ENCODE peak calls at places on chromosomes 2 and 18, in five cellular contexts. E, X, C, D and A are unnamed samples.

GRCh38 chr2:77018219-77018618 is 504.0 kb downstream of the LRRTM4 start:
- DNase-seq in E (no peak), X (no peak), C (no peak), D (no peak), A (peak)

GRCh38 chr2:168961450-168962229 is 60.5 kb downstream of the G6PC2 start:
- DNase-seq in E (peak), X (peak), C (peak), D (peak), A (peak)

GRCh38 chr2:15388406-15389325 is 172.5 kb downstream of the NBAS start:
- DNase-seq in E (no peak), X (no peak), C (no peak), D (no peak), A (peak)

GRCh38 chr2:179443175-179443574 is 178.5 kb upstream of the SESTD1 start:
- DNase-seq in E (no peak), X (no peak), C (no peak), D (no peak), A (no peak)

GRCh38 chr2:95231723-95232122 is 24.4 kb downstream of the ZNF892 start:
- DNase-seq in E (no peak), X (no peak), C (peak), D (peak), A (peak)

GRCh38 chr2:19851116-19851515 is 50.7 kb downstream of the TTC32 start:
- DNase-seq in E (no peak), X (no peak), C (peak), D (peak), A (peak)

GRCh38 chr18:1846640-1847039 is 724.7 kb downstream of the METTL4 start:
- DNase-seq in E (no peak), X (no peak), C (no peak), D (no peak), A (no peak)

GRCh38 chr2:60230596-60230995 is 322.9 kb downstream of the BCL11A start:
- DNase-seq in E (no peak), X (no peak), C (no peak), D (no peak), A (no peak)

GRCh38 chr2:220465700-220466099 is 838.3 kb downstream of the SLC4A3 start:
- DNase-seq in E (no peak), X (no peak), C (no peak), D (no peak), A (no peak)

GRCh38 chr2:144886847-144887246 is 366.9 kb upstream of the ZEB2 start:
- DNase-seq in E (no peak), X (no peak), C (no peak), D (no peak), A (no peak)

GRCh38 chr2:58798787-58799186 is 557.7 kb upstream of the FANCL start:
- DNase-seq in E (no peak), X (no peak), C (no peak), D (no peak), A (no peak)

GRCh38 chr2:201070966-201071304 is 536 bp downstream of the HYCC2 start:
- DNase-seq in E (no peak), X (no peak), C (peak), D (no peak), A (peak)

GRCh38 chr2:212863185-212863588 is 288.2 kb downstream of the IKZF2 start:
- DNase-seq in E (no peak), X (peak), C (no peak), D (peak), A (peak)

GRCh38 chr2:241506793-241507429 is 1.5 kb downstream of the STK25 start:
- DNase-seq in E (no peak), X (no peak), C (no peak), D (peak), A (no peak)

GRCh38 chr2:69807821-69808540 is 21.5 kb upstream of the GMCL1 start:
- DNase-seq in E (no peak), X (no peak), C (no peak), D (no peak), A (no peak)

GRCh38 chr2:232170391-232170790 is 208.2 kb upstream of the ALPP start:
- DNase-seq in E (no peak), X (no peak), C (no peak), D (no peak), A (no peak)

GRCh38 chr2:242017086-242017485 is 147.6 kb downstream of the RTP5 start:
- DNase-seq in E (no peak), X (no peak), C (no peak), D (no peak), A (no peak)

GRCh38 chr2:11397046-11397445 is 52.6 kb upstream of the ROCK2 start:
- DNase-seq in E (no peak), X (no peak), C (no peak), D (no peak), A (no peak)

GRCh38 chr2:80326214-80326613 is 21.7 kb upstream of the LRRTM1 start:
- DNase-seq in E (no peak), X (no peak), C (no peak), D (no peak), A (peak)

GRCh38 chr18:44741070-44741469 is 60.4 kb downstream of the SETBP1 start:
- DNase-seq in E (no peak), X (no peak), C (no peak), D (no peak), A (no peak)